ENCODE peak calls at places on chromosomes 11 and 22, in four cellular contexts. F, B, C and G are unnamed samples.
A peak's percentile ranks its signal among the peaks of the same experiment; 100 is the strongest.

GRCh38 chr11:76670475-76671235 is at the start of gene LRRC32:
- DNase-seq in F (peak; percentile 56), B (no peak), C (peak; percentile 84), G (no peak)

GRCh38 chr11:8959546-8960166 is 4.6 kb downstream of the TMEM9B start:
- DNase-seq in F (peak; percentile 92), B (no peak), C (no peak), G (peak; percentile 73)

GRCh38 chr22:23690713-23691112 is at the start of gene RGL4:
- DNase-seq in F (no peak), B (no peak), C (no peak), G (no peak)

GRCh38 chr22:46931414-46931813 is 169.0 kb downstream of the TBC1D22A start:
- DNase-seq in F (peak; percentile 23), B (no peak), C (no peak), G (no peak)

GRCh38 chr11:113168358-113168757 is 146.0 kb upstream of the TTC12 start:
- DNase-seq in F (no peak), B (no peak), C (no peak), G (no peak)

GRCh38 chr11:47412152-47412746 is 3.9 kb downstream of the SLC39A13 start:
- DNase-seq in F (peak; percentile 53), B (no peak), C (no peak), G (no peak)

GRCh38 chr22:22735695-22736611 is 91.5 kb downstream of the GGTLC2 start:
- DNase-seq in F (no peak), B (no peak), C (no peak), G (no peak)

GRCh38 chr22:47240116-47240515 is 477.7 kb downstream of the TBC1D22A start:
- DNase-seq in F (no peak), B (no peak), C (no peak), G (no peak)

GRCh38 chr11:108697872-108698473 is 33.1 kb downstream of the DDX10 start:
- DNase-seq in F (peak; percentile 88), B (no peak), C (peak; percentile 65), G (peak; percentile 50)

GRCh38 chr11:69123593-69124545 is 31.9 kb upstream of the SMIM38 start:
- DNase-seq in F (no peak), B (no peak), C (no peak), G (no peak)

GRCh38 chr22:36977401-36977861 is 41.8 kb downstream of the TST start:
- DNase-seq in F (peak; percentile 31), B (peak; percentile 57), C (no peak), G (peak; percentile 66)

GRCh38 chr11:61353109-61354067 is 8.3 kb downstream of the CYB561A3 start:
- DNase-seq in F (no peak), B (no peak), C (no peak), G (no peak)

GRCh38 chr11:61160487-61161189 is 588 bp downstream of the VPS37C start:
- DNase-seq in F (no peak), B (no peak), C (no peak), G (no peak)

GRCh38 chr11:70861534-70861933 is 390.8 kb downstream of the SHANK2 start:
- DNase-seq in F (no peak), B (no peak), C (no peak), G (no peak)

GRCh38 chr22:32385681-32386080 is 26.4 kb downstream of the RTCB start:
- DNase-seq in F (no peak), B (no peak), C (no peak), G (no peak)

GRCh38 chr22:19848298-19849224 is 6.1 kb downstream of the GNB1L start:
- DNase-seq in F (no peak), B (no peak), C (no peak), G (no peak)

GRCh38 chr11:986270-986951 is 50.1 kb downstream of the MUC6 start:
- DNase-seq in F (no peak), B (no peak), C (no peak), G (no peak)

GRCh38 chr11:8693555-8693954 is 11.0 kb downstream of the RPL27A start:
- DNase-seq in F (no peak), B (no peak), C (no peak), G (no peak)

GRCh38 chr11:3861698-3862097 is 6.2 kb downstream of the STIM1 start:
- DNase-seq in F (peak; percentile 65), B (no peak), C (no peak), G (no peak)

GRCh38 chr11:3860360-3860759 is 4.9 kb downstream of the STIM1 start:
- DNase-seq in F (no peak), B (peak; percentile 11), C (no peak), G (no peak)

GRCh38 chr11:3856856-3857553 is 1.5 kb downstream of the STIM1 start:
- DNase-seq in F (no peak), B (no peak), C (no peak), G (no peak)

GRCh38 chr11:3857628-3858027 is 2.2 kb downstream of the STIM1 start:
- DNase-seq in F (no peak), B (no peak), C (no peak), G (no peak)

DNA sequence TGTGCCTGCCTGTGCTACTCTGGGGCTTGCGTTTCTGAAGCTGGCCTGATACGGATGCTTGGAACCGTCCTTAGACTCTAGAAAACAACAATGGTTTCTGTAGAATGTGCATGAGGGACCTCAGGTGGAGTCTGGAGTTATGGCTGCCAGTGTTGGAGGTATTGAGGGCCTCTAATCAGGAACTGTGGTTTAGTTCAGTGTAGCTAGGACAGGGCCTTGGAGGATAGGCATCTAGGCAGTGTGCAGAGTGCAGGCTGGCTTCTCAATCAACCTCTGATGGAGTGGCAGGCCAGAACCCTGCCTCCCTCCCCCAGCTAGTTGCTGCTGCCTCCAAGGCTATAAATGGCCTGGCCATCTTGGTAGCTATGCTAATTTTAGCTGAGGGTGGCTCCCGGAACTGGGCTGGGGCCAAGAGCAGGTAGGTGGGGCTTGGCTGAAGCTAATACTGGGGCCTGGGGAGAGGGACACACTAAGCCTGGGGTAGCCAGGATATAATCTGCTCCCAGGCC is 4.0 kb downstream of the STIM1 start:
- DNase-seq in F (no peak), B (no peak), C (peak; percentile 82), G (peak; percentile 64)
- H3K4me3 ChIP-seq in F (no peak overlapping the region), B (peak overlapping the region; percentile 30), C (peak overlapping the region; percentile 27), G (peak overlapping the region; percentile 88)

DNA sequence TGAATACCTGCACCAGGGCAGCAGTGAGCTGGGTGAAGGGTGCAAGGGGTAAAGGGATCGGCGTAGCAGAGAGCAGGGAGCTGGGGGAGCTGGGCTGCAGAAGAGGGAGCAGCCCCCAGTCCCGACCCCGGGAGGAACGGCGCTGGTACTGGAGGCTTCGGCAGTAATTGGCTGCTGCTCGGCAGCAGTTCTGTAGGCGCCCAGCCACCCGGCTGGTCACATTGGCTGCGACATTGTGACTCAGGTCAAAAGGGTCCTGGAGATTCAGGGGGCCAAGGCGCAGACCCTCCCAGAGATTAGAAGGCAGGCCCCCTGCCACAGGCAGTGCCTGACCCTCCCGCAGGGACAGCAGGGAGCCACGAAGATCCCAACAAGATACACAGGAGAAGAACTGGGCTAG is 2.1 kb upstream of the EEF1G start:
- DNase-seq in F (no peak), B (no peak), C (no peak), G (no peak)
- H3K4me3 ChIP-seq in F (no peak overlapping the region), B (no peak overlapping the region), C (peak overlapping the region; percentile 82), G (no peak overlapping the region)

GRCh38 chr11:3161720-3162409 is 3.2 kb downstream of the OSBPL5 start:
- DNase-seq in F (no peak), B (no peak), C (peak; percentile 64), G (no peak)

GRCh38 chr11:3159296-3160190 is 5.6 kb downstream of the OSBPL5 start:
- DNase-seq in F (no peak), B (no peak), C (peak; percentile 91), G (no peak)

GRCh38 chr11:3158821-3159220 is 6.3 kb downstream of the OSBPL5 start:
- DNase-seq in F (no peak), B (no peak), C (peak; percentile 67), G (no peak)

GRCh38 chr11:3161309-3161708 is 3.8 kb downstream of the OSBPL5 start:
- DNase-seq in F (no peak), B (no peak), C (peak; percentile 78), G (no peak)

GRCh38 chr11:3160252-3161031 is 4.7 kb downstream of the OSBPL5 start:
- DNase-seq in F (peak; percentile 94), B (no peak), C (peak; percentile 96), G (no peak)
- H3K4me3 ChIP-seq in F (peak overlapping the region; percentile 57), B (no peak overlapping the region), C (peak overlapping the region; percentile 60), G (no peak overlapping the region)

DNA sequence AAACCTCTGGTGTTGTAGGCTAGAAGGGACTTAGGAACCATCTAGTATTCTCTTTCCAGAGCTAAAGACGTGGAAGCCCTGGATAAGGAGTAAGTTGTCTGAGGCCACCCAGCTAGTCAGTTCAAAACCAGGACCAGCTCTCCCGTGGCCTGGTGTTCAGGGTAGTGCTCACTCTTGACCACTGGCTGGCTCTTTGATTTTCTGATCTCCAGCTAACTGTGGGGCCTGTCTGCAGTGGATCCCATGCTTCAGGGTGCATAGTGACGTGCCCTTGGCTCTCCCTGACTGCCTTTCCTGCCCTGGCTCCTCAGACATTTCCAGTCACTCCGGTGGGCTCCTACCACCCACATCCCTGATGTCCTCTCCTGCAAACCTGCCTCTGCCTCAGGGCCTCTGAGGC is 1.3 kb downstream of the CLMP start:
- DNase-seq in F (peak; percentile 39), B (no peak), C (no peak), G (no peak)
- H3K4me3 ChIP-seq in F (peak overlapping the region; percentile 56), B (no peak overlapping the region), C (peak overlapping the region; percentile 54), G (no peak overlapping the region)

GRCh38 chr11:14642453-14642852 is 1.2 kb upstream of the PDE3B start:
- DNase-seq in F (no peak), B (no peak), C (no peak), G (no peak)

GRCh38 chr11:14644396-14645246 is 1.0 kb downstream of the PDE3B start:
- DNase-seq in F (peak; percentile 13), B (peak; percentile 9), C (peak; percentile 67), G (no peak)

GRCh38 chr11:14645247-14645912 is 1.8 kb downstream of the PDE3B start:
- DNase-seq in F (peak; percentile 5), B (no peak), C (no peak), G (no peak)

GRCh38 chr11:14642873-14643696 is 519 bp upstream of the PDE3B start:
- DNase-seq in F (no peak), B (no peak), C (no peak), G (no peak)

DNA sequence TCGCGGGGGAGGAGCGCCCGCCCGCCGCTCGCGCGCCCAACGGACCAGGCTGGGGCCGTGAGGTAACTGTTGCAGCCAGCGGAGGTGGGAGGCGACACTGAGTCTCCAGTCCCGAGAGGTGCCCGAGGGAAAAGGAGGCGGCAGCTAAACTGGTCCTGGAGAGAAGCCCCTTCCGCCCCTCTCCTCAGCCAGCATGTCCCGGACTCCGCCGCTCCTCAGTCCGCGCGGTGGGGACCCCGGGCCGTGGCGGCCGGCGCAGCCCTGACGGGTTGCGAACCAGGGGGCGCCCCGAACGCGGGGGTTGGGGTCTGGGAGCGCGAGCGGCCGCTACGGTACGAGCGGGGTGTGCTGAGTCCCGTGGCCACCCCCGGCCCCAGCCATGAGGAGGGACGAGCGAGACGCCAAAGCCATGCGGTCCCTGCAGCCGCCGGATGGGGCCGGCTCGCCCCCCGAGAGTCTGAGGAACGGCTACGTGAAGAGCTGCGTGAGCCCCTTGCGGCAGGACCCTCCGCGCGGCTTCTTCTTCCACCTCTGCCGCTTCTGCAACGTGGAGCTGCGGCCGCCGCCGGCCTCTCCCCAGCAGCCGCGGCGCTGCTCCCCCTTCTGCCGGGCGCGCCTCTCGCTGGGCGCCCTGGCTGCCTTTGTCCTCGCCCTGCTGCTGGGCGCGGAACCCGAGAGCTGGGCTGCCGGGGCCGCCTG is at the start of gene PDE3B:
- DNase-seq in F (peak; percentile 39), B (peak; percentile 48), C (peak; percentile 82), G (no peak)
- H3K4me3 ChIP-seq in F (peak within 1 kb of the TSS; percentile 67), B (peak within 1 kb of the TSS; percentile 96), C (peak within 1 kb of the TSS; percentile 63), G (peak within 1 kb of the TSS; percentile 69)